ENCODE peak calls at places on chromosomes 11 and 22, in six cellular contexts. One of them, this sample, is unnamed.

GRCh38 chr22:38487946-38488345 is 18.2 kb downstream of the DDX17 start:
- DNase-seq in cardiac fibroblast: no peak
- DNase-seq in activated CD8-positive, alpha-beta memory T cell treated with anti-CD3 and anti-CD28 coated beads, Interleukin-2, amount 50 U/mL, for 4 hours: no peak
- DNase-seq in Karpas-422: no peak
- DNase-seq in RCC 7860: no peak
- DNase-seq in stimulated activated CD8-positive, alpha-beta memory T cell treated with anti-CD3 and anti-CD28 coated beads, Interleukin-7, amount 100 ng/mL, for 1 hour: no peak
- DNase-seq in this sample: no peak

GRCh38 chr11:116861539-116861938 is 24.1 kb upstream of the APOA1 start:
- DNase-seq in cardiac fibroblast: peak
- DNase-seq in activated CD8-positive, alpha-beta memory T cell treated with anti-CD3 and anti-CD28 coated beads, Interleukin-2, amount 50 U/mL, for 4 hours: no peak
- DNase-seq in Karpas-422: no peak
- DNase-seq in RCC 7860: peak
- DNase-seq in stimulated activated CD8-positive, alpha-beta memory T cell treated with anti-CD3 and anti-CD28 coated beads, Interleukin-7, amount 100 ng/mL, for 1 hour: no peak
- DNase-seq in this sample: no peak

GRCh38 chr22:22884888-22885840 is 2.5 kb upstream of the IGLL5 start:
- DNase-seq in cardiac fibroblast: no peak
- DNase-seq in activated CD8-positive, alpha-beta memory T cell treated with anti-CD3 and anti-CD28 coated beads, Interleukin-2, amount 50 U/mL, for 4 hours: no peak
- DNase-seq in Karpas-422: peak
- DNase-seq in RCC 7860: no peak
- DNase-seq in stimulated activated CD8-positive, alpha-beta memory T cell treated with anti-CD3 and anti-CD28 coated beads, Interleukin-7, amount 100 ng/mL, for 1 hour: no peak
- DNase-seq in this sample: peak

GRCh38 chr11:108223449-108224149 is 732 bp downstream of the ATM start:
- DNase-seq in cardiac fibroblast: peak
- DNase-seq in activated CD8-positive, alpha-beta memory T cell treated with anti-CD3 and anti-CD28 coated beads, Interleukin-2, amount 50 U/mL, for 4 hours: no peak
- DNase-seq in Karpas-422: peak
- DNase-seq in RCC 7860: no peak
- DNase-seq in stimulated activated CD8-positive, alpha-beta memory T cell treated with anti-CD3 and anti-CD28 coated beads, Interleukin-7, amount 100 ng/mL, for 1 hour: no peak
- DNase-seq in this sample: peak

GRCh38 chr11:124085583-124085982 is 29.7 kb upstream of the VWA5A start:
- DNase-seq in cardiac fibroblast: no peak
- DNase-seq in activated CD8-positive, alpha-beta memory T cell treated with anti-CD3 and anti-CD28 coated beads, Interleukin-2, amount 50 U/mL, for 4 hours: no peak
- DNase-seq in Karpas-422: no peak
- DNase-seq in RCC 7860: no peak
- DNase-seq in stimulated activated CD8-positive, alpha-beta memory T cell treated with anti-CD3 and anti-CD28 coated beads, Interleukin-7, amount 100 ng/mL, for 1 hour: no peak
- DNase-seq in this sample: no peak

GRCh38 chr11:77590194-77590591 is 440 bp downstream of the AQP11 start:
- DNase-seq in cardiac fibroblast: peak
- DNase-seq in activated CD8-positive, alpha-beta memory T cell treated with anti-CD3 and anti-CD28 coated beads, Interleukin-2, amount 50 U/mL, for 4 hours: no peak
- DNase-seq in Karpas-422: no peak
- DNase-seq in RCC 7860: no peak
- DNase-seq in stimulated activated CD8-positive, alpha-beta memory T cell treated with anti-CD3 and anti-CD28 coated beads, Interleukin-7, amount 100 ng/mL, for 1 hour: no peak
- DNase-seq in this sample: no peak

GRCh38 chr11:27233654-27234042 is 129.4 kb downstream of the CCDC34 start:
- DNase-seq in cardiac fibroblast: no peak
- DNase-seq in activated CD8-positive, alpha-beta memory T cell treated with anti-CD3 and anti-CD28 coated beads, Interleukin-2, amount 50 U/mL, for 4 hours: no peak
- DNase-seq in Karpas-422: no peak
- DNase-seq in RCC 7860: no peak
- DNase-seq in stimulated activated CD8-positive, alpha-beta memory T cell treated with anti-CD3 and anti-CD28 coated beads, Interleukin-7, amount 100 ng/mL, for 1 hour: no peak
- DNase-seq in this sample: peak

GRCh38 chr11:130001491-130002351 is 914 bp downstream of the PRDM10 start:
- DNase-seq in cardiac fibroblast: peak
- DNase-seq in activated CD8-positive, alpha-beta memory T cell treated with anti-CD3 and anti-CD28 coated beads, Interleukin-2, amount 50 U/mL, for 4 hours: no peak
- DNase-seq in Karpas-422: peak
- DNase-seq in RCC 7860: no peak
- DNase-seq in stimulated activated CD8-positive, alpha-beta memory T cell treated with anti-CD3 and anti-CD28 coated beads, Interleukin-7, amount 100 ng/mL, for 1 hour: no peak
- DNase-seq in this sample: peak

GRCh38 chr22:19497245-19497644 is 17.5 kb downstream of the CDC45 start:
- DNase-seq in cardiac fibroblast: peak
- DNase-seq in activated CD8-positive, alpha-beta memory T cell treated with anti-CD3 and anti-CD28 coated beads, Interleukin-2, amount 50 U/mL, for 4 hours: no peak
- DNase-seq in Karpas-422: no peak
- DNase-seq in RCC 7860: peak
- DNase-seq in stimulated activated CD8-positive, alpha-beta memory T cell treated with anti-CD3 and anti-CD28 coated beads, Interleukin-7, amount 100 ng/mL, for 1 hour: no peak
- DNase-seq in this sample: no peak

GRCh38 chr11:63565728-63566127 is 2.5 kb upstream of the PLAAT2 start:
- DNase-seq in cardiac fibroblast: no peak
- DNase-seq in activated CD8-positive, alpha-beta memory T cell treated with anti-CD3 and anti-CD28 coated beads, Interleukin-2, amount 50 U/mL, for 4 hours: no peak
- DNase-seq in Karpas-422: no peak
- DNase-seq in RCC 7860: no peak
- DNase-seq in stimulated activated CD8-positive, alpha-beta memory T cell treated with anti-CD3 and anti-CD28 coated beads, Interleukin-7, amount 100 ng/mL, for 1 hour: no peak
- DNase-seq in this sample: no peak

GRCh38 chr22:23784215-23784732 is 2.5 kb upstream of the SMARCB1 start:
- DNase-seq in cardiac fibroblast: no peak
- DNase-seq in activated CD8-positive, alpha-beta memory T cell treated with anti-CD3 and anti-CD28 coated beads, Interleukin-2, amount 50 U/mL, for 4 hours: no peak
- DNase-seq in Karpas-422: no peak
- DNase-seq in RCC 7860: no peak
- DNase-seq in stimulated activated CD8-positive, alpha-beta memory T cell treated with anti-CD3 and anti-CD28 coated beads, Interleukin-7, amount 100 ng/mL, for 1 hour: no peak
- DNase-seq in this sample: no peak

GRCh38 chr11:14358729-14359439 is at the start of gene RRAS2:
- DNase-seq in cardiac fibroblast: peak
- DNase-seq in activated CD8-positive, alpha-beta memory T cell treated with anti-CD3 and anti-CD28 coated beads, Interleukin-2, amount 50 U/mL, for 4 hours: peak
- DNase-seq in Karpas-422: peak
- DNase-seq in RCC 7860: peak
- DNase-seq in stimulated activated CD8-positive, alpha-beta memory T cell treated with anti-CD3 and anti-CD28 coated beads, Interleukin-7, amount 100 ng/mL, for 1 hour: peak
- DNase-seq in this sample: peak

GRCh38 chr11:124740277-124740882 is 638 bp downstream of the NRGN start:
- DNase-seq in cardiac fibroblast: peak
- DNase-seq in activated CD8-positive, alpha-beta memory T cell treated with anti-CD3 and anti-CD28 coated beads, Interleukin-2, amount 50 U/mL, for 4 hours: peak
- DNase-seq in Karpas-422: peak
- DNase-seq in RCC 7860: no peak
- DNase-seq in stimulated activated CD8-positive, alpha-beta memory T cell treated with anti-CD3 and anti-CD28 coated beads, Interleukin-7, amount 100 ng/mL, for 1 hour: no peak
- DNase-seq in this sample: peak

GRCh38 chr22:27885977-27886842 is 32.8 kb downstream of the PITPNB start:
- DNase-seq in cardiac fibroblast: peak
- DNase-seq in activated CD8-positive, alpha-beta memory T cell treated with anti-CD3 and anti-CD28 coated beads, Interleukin-2, amount 50 U/mL, for 4 hours: peak
- DNase-seq in Karpas-422: peak
- DNase-seq in RCC 7860: peak
- DNase-seq in stimulated activated CD8-positive, alpha-beta memory T cell treated with anti-CD3 and anti-CD28 coated beads, Interleukin-7, amount 100 ng/mL, for 1 hour: peak
- DNase-seq in this sample: peak

GRCh38 chr22:40107756-40108437 is 69.8 kb upstream of the TNRC6B start:
- DNase-seq in cardiac fibroblast: peak
- DNase-seq in activated CD8-positive, alpha-beta memory T cell treated with anti-CD3 and anti-CD28 coated beads, Interleukin-2, amount 50 U/mL, for 4 hours: peak
- DNase-seq in Karpas-422: peak
- DNase-seq in RCC 7860: peak
- DNase-seq in stimulated activated CD8-positive, alpha-beta memory T cell treated with anti-CD3 and anti-CD28 coated beads, Interleukin-7, amount 100 ng/mL, for 1 hour: no peak
- DNase-seq in this sample: peak

GRCh38 chr11:1162153-1162497 is 4.4 kb downstream of the MUC5AC start:
- DNase-seq in cardiac fibroblast: no peak
- DNase-seq in activated CD8-positive, alpha-beta memory T cell treated with anti-CD3 and anti-CD28 coated beads, Interleukin-2, amount 50 U/mL, for 4 hours: no peak
- DNase-seq in Karpas-422: no peak
- DNase-seq in RCC 7860: no peak
- DNase-seq in stimulated activated CD8-positive, alpha-beta memory T cell treated with anti-CD3 and anti-CD28 coated beads, Interleukin-7, amount 100 ng/mL, for 1 hour: no peak
- DNase-seq in this sample: no peak

GRCh38 chr11:121711236-121711635 is 258.5 kb upstream of the SORL1-AS1 start:
- DNase-seq in cardiac fibroblast: no peak
- DNase-seq in activated CD8-positive, alpha-beta memory T cell treated with anti-CD3 and anti-CD28 coated beads, Interleukin-2, amount 50 U/mL, for 4 hours: no peak
- DNase-seq in Karpas-422: no peak
- DNase-seq in RCC 7860: peak
- DNase-seq in stimulated activated CD8-positive, alpha-beta memory T cell treated with anti-CD3 and anti-CD28 coated beads, Interleukin-7, amount 100 ng/mL, for 1 hour: no peak
- DNase-seq in this sample: no peak

GRCh38 chr11:57459112-57460016 is 964 bp upstream of the RTN4RL2 start:
- DNase-seq in cardiac fibroblast: no peak
- DNase-seq in activated CD8-positive, alpha-beta memory T cell treated with anti-CD3 and anti-CD28 coated beads, Interleukin-2, amount 50 U/mL, for 4 hours: peak
- DNase-seq in Karpas-422: no peak
- DNase-seq in RCC 7860: no peak
- DNase-seq in stimulated activated CD8-positive, alpha-beta memory T cell treated with anti-CD3 and anti-CD28 coated beads, Interleukin-7, amount 100 ng/mL, for 1 hour: no peak
- DNase-seq in this sample: no peak

GRCh38 chr11:19602906-19603305 is 109.7 kb upstream of the NAV2 start:
- DNase-seq in cardiac fibroblast: no peak
- DNase-seq in activated CD8-positive, alpha-beta memory T cell treated with anti-CD3 and anti-CD28 coated beads, Interleukin-2, amount 50 U/mL, for 4 hours: no peak
- DNase-seq in Karpas-422: no peak
- DNase-seq in RCC 7860: no peak
- DNase-seq in stimulated activated CD8-positive, alpha-beta memory T cell treated with anti-CD3 and anti-CD28 coated beads, Interleukin-7, amount 100 ng/mL, for 1 hour: no peak
- DNase-seq in this sample: no peak